ENCODE peak calls at places on chromosomes 16 and 17, in four cellular contexts. M is endothelial cell of umbilical vein, G is right lobe of liver, F is adrenal gland. V is an unnamed sample.

GRCh38 chr17:5630434-5630833 is 46.1 kb upstream of the NLRP1 start:
- DNase-seq in M (peak; percentile 73), G (no peak), F (no peak), V (no peak)

GRCh38 chr17:75691371-75692290 is 24.5 kb downstream of the SAP30BP start:
- DNase-seq in F (no peak), M (no peak), G (no peak), V (no peak)

GRCh38 chr17:58996968-58997367 is 109.7 kb downstream of the TRIM37 start:
- DNase-seq in G (no peak), F (no peak), M (no peak), V (no peak)

GRCh38 chr16:8044796-8045195 is 545.5 kb downstream of the TMEM114 start:
- DNase-seq in G (no peak), F (no peak), M (no peak), V (no peak)

GRCh38 chr17:48625502-48626201 is 506 bp downstream of the HOXB9 start:
- DNase-seq in G (no peak), F (peak; percentile 41), M (peak; percentile 35), V (peak; percentile 90)

GRCh38 chr16:2856061-2856670 is 1.8 kb downstream of the PRSS22 start:
- DNase-seq in M (no peak), F (peak; percentile 9), G (no peak), V (no peak)

GRCh38 chr16:89958068-89958467 is 9.5 kb downstream of the DEF8 start:
- DNase-seq in G (no peak), M (peak; percentile 43), F (peak; percentile 45), V (no peak)

GRCh38 chr17:48047113-48047740 is 932 bp upstream of the NFE2L1 start:
- DNase-seq in G (no peak), F (peak; percentile 24), M (no peak), V (no peak)

GRCh38 chr17:75182569-75183436 is at the start of gene SUMO2:
- DNase-seq in F (peak; percentile 95), M (peak; percentile 96), G (peak; percentile 94), V (peak; percentile 99)

GRCh38 chr16:82657239-82657638 is 30.5 kb downstream of the CDH13 start:
- DNase-seq in G (no peak), M (no peak), F (no peak), V (no peak)

GRCh38 chr16:79380990-79381389 is 219.5 kb downstream of the MAF start:
- DNase-seq in F (no peak), G (no peak), M (no peak), V (no peak)

GRCh38 chr17:78127888-78128615 is 503 bp downstream of the TMC6 start:
- DNase-seq in M (no peak), G (no peak), F (no peak), V (peak; percentile 89)

GRCh38 chr17:66468241-66469087 is 166.1 kb downstream of the PRKCA start:
- DNase-seq in G (no peak), F (peak; percentile 44), M (peak; percentile 51), V (no peak)

GRCh38 chr17:21283482-21284318 is 811 bp upstream of the MAP2K3 start:
- DNase-seq in F (peak; percentile 69), M (no peak), G (peak; percentile 67), V (peak; percentile 77)

GRCh38 chr16:3131755-3132377 is 3.0 kb upstream of the ZNF213 start:
- DNase-seq in G (peak; percentile 57), F (peak; percentile 54), M (peak; percentile 48), V (no peak)

GRCh38 chr17:78991906-78992532 is 12.3 kb upstream of the LGALS3BP start:
- DNase-seq in F (peak; percentile 12), M (no peak), G (peak; percentile 31), V (no peak)

GRCh38 chr17:80891096-80892018 is 100.3 kb upstream of the CHMP6 start:
- DNase-seq in F (peak; percentile 81), M (peak; percentile 74), G (no peak), V (peak; percentile 63)

GRCh38 chr17:82527893-82528292 is 8.4 kb downstream of the FOXK2 start:
- DNase-seq in F (no peak), M (no peak), G (no peak), V (no peak)

GRCh38 chr16:12398029-12398735 is 405.5 kb downstream of the CPPED1 start:
- DNase-seq in F (no peak), G (no peak), M (no peak), V (no peak)

GRCh38 chr17:81354944-81355327 is 40.3 kb upstream of the BAHCC1 start:
- DNase-seq in F (no peak), M (no peak), G (no peak), V (no peak)

GRCh38 chr16:19830902-19831555 is 53.6 kb downstream of the GPRC5B start:
- DNase-seq in F (no peak), G (no peak), M (peak; percentile 63), V (no peak)

GRCh38 chr16:86044241-86044671 is 145.3 kb downstream of the IRF8 start:
- DNase-seq in M (peak; percentile 36), G (no peak), F (peak; percentile 34), V (peak; percentile 75)

GRCh38 chr17:63696381-63696961 is 3.5 kb downstream of the LIMD2 start:
- DNase-seq in G (no peak), F (peak; percentile 40), M (peak; percentile 61), V (peak; percentile 74)

GRCh38 chr16:57999971-58000705 is at the start of gene ZNF319:
- DNase-seq in M (no peak), F (no peak), G (no peak), V (peak; percentile 78)

GRCh38 chr17:79305831-79306687 is 231.4 kb downstream of the ENGASE start:
- DNase-seq in F (peak; percentile 40), G (peak; percentile 55), M (peak; percentile 4), V (peak; percentile 86)

GRCh38 chr17:499836-500543 is 147.4 kb upstream of the RPH3AL start:
- DNase-seq in F (no peak), G (no peak), M (no peak), V (no peak)

GRCh38 chr16:14667347-14668266 is 26.5 kb downstream of the PLA2G10 start:
- DNase-seq in M (no peak), F (no peak), G (no peak), V (no peak)
- H3K4me3 ChIP-seq in M (no peak overlapping the region), F (no peak overlapping the region), G (no peak overlapping the region), V (no peak overlapping the region)

GRCh38 chr17:7484964-7485377 is 805 bp downstream of the POLR2A start:
- DNase-seq in G (no peak), F (no peak), M (no peak), V (no peak)

GRCh38 chr17:7490144-7490543 is 6.0 kb downstream of the POLR2A start:
- DNase-seq in G (no peak), F (no peak), M (no peak), V (peak; percentile 5)

GRCh38 chr17:7483238-7484066 is 714 bp upstream of the POLR2A start:
- DNase-seq in G (peak; percentile 97), F (peak; percentile 96), M (peak; percentile 75), V (peak; percentile 98)

GRCh38 chr17:7484067-7484963 is at the start of gene POLR2A:
- DNase-seq in F (peak; percentile 99), M (peak; percentile 99), G (peak; percentile 98), V (peak; percentile 99)

DNA sequence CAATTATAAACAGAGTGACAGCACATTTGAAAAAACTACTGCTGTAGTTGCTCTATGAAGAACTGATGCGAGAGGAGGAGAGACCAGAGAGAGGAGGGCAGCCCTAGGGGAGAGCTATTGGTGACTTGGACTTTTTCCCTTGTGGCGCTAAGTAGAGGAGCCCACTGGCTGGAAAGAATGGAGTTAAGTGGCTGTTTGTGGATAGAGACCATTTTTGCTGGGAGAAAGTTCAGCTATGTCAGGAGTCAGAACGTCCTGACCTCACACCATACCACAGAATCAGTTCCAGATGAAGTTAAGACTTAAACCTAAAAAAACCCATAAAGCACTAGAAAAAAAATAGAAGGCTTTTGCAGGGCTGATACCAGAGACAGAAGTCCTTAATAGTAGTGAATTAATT is 2.0 kb downstream of the POLR2A start:
- DNase-seq in M (peak; percentile 21), F (no peak), G (no peak), V (no peak)
- H3K4me1 ChIP-seq in M (peaks cover 23% of the 10 kb centered on the region), F (peaks cover 43% of the 10 kb centered on the region), G (peaks cover 29% of the 10 kb centered on the region), V (peaks cover 21% of the 10 kb centered on the region)

GRCh38 chr17:50058296-50058945 is 2.5 kb downstream of the ITGA3 start:
- DNase-seq in M (no peak), G (no peak), F (no peak), V (peak; percentile 59)
- H3K4me3 ChIP-seq in M (no peak overlapping the region), G (no peak overlapping the region), F (no peak overlapping the region), V (no peak overlapping the region)

DNA sequence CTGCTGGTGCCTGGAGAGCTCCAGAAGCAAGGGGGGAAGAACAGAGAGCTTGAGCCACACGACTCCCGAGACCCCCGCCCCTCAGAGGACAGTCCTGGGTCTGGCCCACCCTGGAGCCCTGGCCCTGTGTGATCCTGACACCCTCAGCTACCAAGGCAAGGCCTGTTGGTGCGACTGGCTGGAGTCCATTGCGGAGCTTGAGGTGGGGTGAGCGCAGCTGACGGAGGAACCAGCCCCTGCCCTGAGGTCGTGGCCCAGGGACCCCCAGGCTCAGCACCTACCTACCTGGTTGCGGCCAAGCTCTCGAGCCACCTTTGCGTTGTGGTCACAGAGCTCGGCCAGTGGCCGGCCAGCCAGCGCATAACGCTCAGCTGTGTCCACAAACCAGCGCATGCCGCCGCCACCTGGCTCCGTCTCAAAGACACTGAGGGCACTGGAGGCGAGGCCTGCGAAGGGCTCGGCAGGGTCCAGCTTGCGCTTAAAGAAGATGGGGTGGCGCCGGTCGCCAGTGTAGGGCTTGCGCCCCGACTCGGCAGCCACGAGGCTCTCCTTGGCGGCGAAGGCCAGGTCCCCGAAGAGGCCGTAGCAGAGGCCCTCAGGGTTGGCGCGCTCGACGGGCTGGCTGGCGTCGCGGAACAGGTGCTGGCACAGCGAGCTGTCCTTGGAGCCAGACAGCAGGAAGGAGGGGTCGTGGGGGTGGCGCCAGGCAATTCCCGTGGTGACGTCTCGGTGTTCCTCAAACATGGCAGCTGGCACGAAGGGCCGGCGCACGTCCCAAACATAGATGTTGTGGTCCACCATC is 2.5 kb upstream of the JMJD8 start:
- DNase-seq in F (peak; percentile 27), M (no peak), G (no peak), V (no peak)
- H3K4me1 ChIP-seq in F (peaks cover 46% of the 10 kb centered on the region), M (peaks cover 16% of the 10 kb centered on the region), G (peaks cover 33% of the 10 kb centered on the region), V (peaks cover 5% of the 10 kb centered on the region)

GRCh38 chr17:17321356-17322025 is 18.3 kb downstream of the NT5M start:
- DNase-seq in F (no peak), G (no peak), M (no peak), V (peak; percentile 35)
- H3K4me3 ChIP-seq in F (no peak overlapping the region), G (no peak overlapping the region), M (no peak overlapping the region), V (no peak overlapping the region)

GRCh38 chr17:10787306-10788020 is 16.4 kb downstream of the TMEM238L start:
- DNase-seq in F (no peak), G (no peak), M (no peak), V (no peak)
- H3K4me1 ChIP-seq in F (peaks cover 16% of the 10 kb centered on the region), G (no peaks in the 10 kb centered on the region), M (no peaks in the 10 kb centered on the region), V (no peaks in the 10 kb centered on the region)

GRCh38 chr17:56976941-56977570 is 875 bp upstream of the SCPEP1 start:
- DNase-seq in M (peak; percentile 15), G (no peak), F (peak; percentile 41), V (no peak)
- H3K4me3 ChIP-seq in M (no peak overlapping the region), G (peak overlapping the region; percentile 63), F (no peak overlapping the region), V (peak overlapping the region; percentile 84)

GRCh38 chr16:16052916-16053315 is 103.5 kb downstream of the ABCC1 start:
- DNase-seq in F (no peak), M (peak; percentile 13), G (no peak), V (no peak)
- H3K4me1 ChIP-seq in F (no peaks in the 10 kb centered on the region), M (no peaks in the 10 kb centered on the region), G (no peaks in the 10 kb centered on the region), V (no peaks in the 10 kb centered on the region)

V was measured in kidney.